ENCODE peak calls at places on chromosomes 16 and 17, in seven cellular contexts. M is stimulated activated effector memory CD8-positive, alpha-beta T cell treated with anti-CD3 and anti-CD28 coated beads, Interleukin-12 subunit alpha, Interleukin-12 subunit beta, amount 100 ng/mL, for 72 hours; A is IMR-90; J is GF-D8; Z is sciatic nerve; I is K562; G is esophagus squamous epithelium. C is an unnamed sample.

GRCh38 chr16:53207810-53208752 is 153.3 kb downstream of the CHD9 start:
- DNase-seq in J (peak), G (no peak), Z (no peak), I (peak), M (no peak), A (peak), C (peak)

GRCh38 chr16:88927661-88928060 is 49.3 kb downstream of the CBFA2T3 start:
- DNase-seq in Z (no peak), M (no peak), G (no peak), A (no peak), J (no peak), I (no peak), C (no peak)

GRCh38 chr17:48259710-48260291 is 152.2 kb downstream of the SNX11 start:
- DNase-seq in M (no peak), A (peak), G (no peak), J (no peak), I (peak), Z (no peak), C (no peak)

GRCh38 chr16:56911771-56912541 is 20.0 kb upstream of the HERPUD1 start:
- DNase-seq in I (no peak), Z (peak), G (no peak), M (no peak), J (no peak), A (peak), C (no peak)

GRCh38 chr17:81494984-81495383 is 17.6 kb downstream of the ACTG1 start:
- DNase-seq in I (peak), G (no peak), Z (no peak), M (no peak), A (no peak), J (no peak), C (no peak)

GRCh38 chr17:60354223-60354622 is 37.7 kb downstream of the USP32 start:
- DNase-seq in A (peak), G (no peak), J (peak), Z (no peak), I (no peak), M (no peak), C (peak)

GRCh38 chr17:64732336-64733006 is 70.4 kb upstream of the SMURF2 start:
- DNase-seq in A (peak), Z (no peak), I (peak), J (no peak), G (no peak), M (no peak), C (peak)

GRCh38 chr16:51636913-51637743 is 486.1 kb upstream of the SALL1 start:
- DNase-seq in I (no peak), G (no peak), M (no peak), A (no peak), Z (no peak), J (no peak), C (no peak)

GRCh38 chr17:74608511-74608910 is 15.0 kb downstream of the CD300E start:
- DNase-seq in G (no peak), Z (no peak), J (no peak), M (no peak), A (no peak), I (no peak), C (no peak)

GRCh38 chr17:58111676-58112075 is 28.5 kb downstream of the DYNLL2 start:
- DNase-seq in A (no peak), G (no peak), Z (no peak), J (no peak), I (no peak), M (no peak), C (no peak)

GRCh38 chr16:67246081-67246944 is 968 bp downstream of the FHOD1 start:
- DNase-seq in A (peak), G (no peak), Z (peak), I (peak), J (peak), M (peak), C (no peak)

GRCh38 chr17:61411114-61411943 is 11.7 kb downstream of the TBX2 start:
- DNase-seq in Z (peak), A (peak), I (no peak), J (no peak), M (no peak), G (no peak), C (no peak)

GRCh38 chr16:57514891-57515600 is 21.3 kb downstream of the CCDC102A start:
- DNase-seq in M (no peak), I (no peak), G (no peak), J (no peak), Z (no peak), A (no peak), C (no peak)

GRCh38 chr17:17560975-17561374 is 30.5 kb downstream of the PEMT start:
- DNase-seq in M (no peak), I (no peak), Z (no peak), G (no peak), A (no peak), J (no peak), C (no peak)

GRCh38 chr17:8285270-8286181 is 2.9 kb upstream of the RANGRF start:
- DNase-seq in I (no peak), A (no peak), M (no peak), J (peak), Z (no peak), G (no peak), C (no peak)

GRCh38 chr16:85393674-85394510 is 219.2 kb upstream of the GSE1 start:
- DNase-seq in A (peak), I (peak), Z (peak), J (no peak), G (no peak), M (peak), C (no peak)

GRCh38 chr17:82604532-82604931 is 43.7 kb downstream of the WDR45B start:
- DNase-seq in J (no peak), A (no peak), M (no peak), I (no peak), G (no peak), Z (no peak), C (no peak)

GRCh38 chr17:29155235-29155965 is 24.8 kb downstream of the MYO18A start:
- DNase-seq in J (no peak), I (peak), G (no peak), Z (peak), A (peak), M (peak), C (no peak)

GRCh38 chr17:12256380-12256995 is 235.8 kb downstream of the MAP2K4 start:
- DNase-seq in M (no peak), Z (peak), I (peak), J (no peak), G (no peak), A (peak), C (peak)

GRCh38 chr16:15548482-15548891 is 94.5 kb downstream of the MARF1 start:
- DNase-seq in J (no peak), Z (no peak), A (peak), I (no peak), M (no peak), G (no peak), C (no peak)

GRCh38 chr16:9971907-9972306 is 210.3 kb downstream of the GRIN2A start:
- DNase-seq in Z (no peak), A (no peak), I (no peak), G (no peak), M (no peak), J (no peak), C (no peak)

GRCh38 chr17:72646176-72646575 is 446.3 kb downstream of the SLC39A11 start:
- DNase-seq in Z (no peak), J (no peak), M (no peak), I (no peak), G (no peak), A (peak), C (no peak)

GRCh38 chr17:19520641-19521040 is 13.0 kb upstream of the SLC47A1 start:
- DNase-seq in Z (no peak), J (no peak), A (no peak), G (no peak), M (no peak), I (no peak), C (no peak)

GRCh38 chr17:9356488-9356911 is 219.1 kb downstream of the STX8 start:
- DNase-seq in G (no peak), M (no peak), I (no peak), A (no peak), J (no peak), Z (no peak), C (no peak)

GRCh38 chr17:73013299-73013698 is 79.2 kb downstream of the SLC39A11 start:
- DNase-seq in I (no peak), G (no peak), J (peak), A (no peak), M (no peak), Z (no peak), C (no peak)

GRCh38 chr16:4524571-4524970 is 14.0 kb downstream of the CDIP1 start:
- DNase-seq in J (no peak), M (no peak), G (no peak), Z (no peak), A (no peak), I (no peak), C (no peak)

GRCh38 chr16:64440421-64440831 is 681.4 kb downstream of the CDH11 start:
- DNase-seq in Z (no peak), I (no peak), G (no peak), J (no peak), A (peak), M (no peak), C (peak)

GRCh38 chr16:77993111-77993571 is 29.2 kb upstream of the CLEC3A start:
- DNase-seq in J (no peak), A (peak), G (no peak), I (no peak), Z (no peak), M (no peak), C (peak)

GRCh38 chr17:58968662-58969061 is 138.0 kb downstream of the TRIM37 start:
- DNase-seq in G (no peak), J (no peak), I (no peak), Z (no peak), A (peak), M (no peak), C (no peak)

GRCh38 chr17:66947311-66947710 is 17.2 kb upstream of the CACNG4 start:
- DNase-seq in G (no peak), A (no peak), J (no peak), Z (no peak), M (no peak), I (no peak), C (no peak)

GRCh38 chr17:67490471-67490870 is 113.4 kb downstream of the PITPNC1 start:
- DNase-seq in I (no peak), M (no peak), A (no peak), J (no peak), G (no peak), Z (no peak), C (no peak)

GRCh38 chr16:22324787-22325597 is 27.8 kb downstream of the POLR3E start:
- DNase-seq in M (no peak), J (no peak), I (no peak), G (no peak), A (no peak), Z (no peak), C (no peak)

GRCh38 chr17:7308625-7309433 is 1.4 kb downstream of the EIF5A start:
- DNase-seq in M (peak), Z (no peak), J (peak), I (peak), G (no peak), A (peak), C (peak)

C was measured in GM04503.